ENCODE peak calls at places on chromosomes 5 and 9, in five cellular contexts. P is adrenal gland, J is A549, Z is heart left ventricle, O is gastrocnemius medialis. Q is an unnamed sample.

GRCh38 chr5:81425569-81425968 is 31.6 kb upstream of the ACOT12 start:
- DNase-seq in P (no peak), J (peak), Z (no peak), O (no peak), Q (peak)

GRCh38 chr5:122162100-122162499 is 32.8 kb downstream of the ZNF474 start:
- DNase-seq in P (no peak), J (no peak), Z (no peak), O (no peak), Q (no peak)

GRCh38 chr5:115097236-115097635 is 72.5 kb downstream of the TRIM36 start:
- DNase-seq in P (no peak), J (no peak), Z (no peak), O (no peak), Q (no peak)

GRCh38 chr5:80934751-80935150 is 25.4 kb upstream of the RASGRF2 start:
- DNase-seq in P (no peak), J (no peak), Z (no peak), O (no peak), Q (no peak)

GRCh38 chr9:137722481-137722880 is 103.7 kb downstream of the EHMT1 start:
- DNase-seq in P (no peak), J (no peak), Z (no peak), O (no peak), Q (no peak)

GRCh38 chr9:127450170-127450830 is 906 bp downstream of the RPL12 start:
- DNase-seq in P (peak), J (no peak), Z (no peak), O (no peak), Q (no peak)

GRCh38 chr5:81834021-81834660 is 83.2 kb upstream of the SSBP2 start:
- DNase-seq in P (no peak), J (no peak), Z (no peak), O (no peak), Q (no peak)

GRCh38 chr5:16589658-16590057 is 27.1 kb downstream of the RETREG1 start:
- DNase-seq in P (no peak), J (no peak), Z (no peak), O (no peak), Q (no peak)

GRCh38 chr5:107270561-107270960 is 400.2 kb downstream of the EFNA5 start:
- DNase-seq in P (no peak), J (no peak), Z (no peak), O (no peak), Q (no peak)

DNA sequence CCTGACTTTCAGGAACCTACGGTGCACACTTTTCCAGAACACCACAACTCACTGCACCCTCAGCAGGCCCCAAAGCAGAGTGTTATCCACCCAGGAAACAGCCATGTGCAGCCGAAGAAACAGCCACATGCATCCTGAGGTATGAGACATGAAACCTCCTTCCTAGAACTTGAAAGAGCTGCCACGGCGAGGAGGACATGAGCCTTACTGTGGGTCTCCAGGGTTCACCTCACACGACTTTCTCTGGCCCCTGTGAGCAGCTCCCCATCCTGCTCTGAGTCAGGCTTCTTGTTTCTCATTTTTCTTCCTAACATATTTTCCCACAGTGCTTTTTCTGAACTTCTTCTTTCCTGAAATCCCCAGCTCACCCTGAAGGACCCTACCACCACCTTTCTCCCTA is 33.8 kb upstream of the ADRB2 start:
- DNase-seq in P (no peak), J (no peak), Z (no peak), O (no peak), Q (no peak)
- TF ChIP-seq CTCF in P (no peak), J (no peak), Z (no peak), O (no peak), Q (no peak)

DNA sequence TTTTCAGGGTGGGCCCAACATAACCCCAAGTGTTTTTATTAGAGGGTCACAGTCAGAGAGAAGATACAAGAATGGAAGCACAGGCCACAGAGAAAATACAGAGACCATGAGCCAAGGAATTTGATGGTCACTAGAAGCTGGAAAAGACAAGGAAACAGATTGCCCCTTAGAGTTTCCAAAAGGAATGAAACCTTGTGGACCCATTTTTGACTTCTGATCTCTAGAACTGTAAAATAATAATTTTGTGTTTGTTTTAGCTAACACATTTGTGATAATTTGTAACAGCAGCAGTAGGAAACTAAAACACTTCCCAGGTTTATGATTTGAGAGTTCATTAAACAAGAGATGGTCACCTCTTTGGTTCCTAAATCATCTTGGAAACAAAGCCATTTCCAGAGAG is 21.8 kb downstream of the CDKN2A start:
- DNase-seq in P (no peak), J (no peak), Z (no peak), O (no peak), Q (no peak)
- H3K4me3 ChIP-seq in P (no peak), J (no peak), Z (no peak), O (no peak), Q (no peak)

DNA sequence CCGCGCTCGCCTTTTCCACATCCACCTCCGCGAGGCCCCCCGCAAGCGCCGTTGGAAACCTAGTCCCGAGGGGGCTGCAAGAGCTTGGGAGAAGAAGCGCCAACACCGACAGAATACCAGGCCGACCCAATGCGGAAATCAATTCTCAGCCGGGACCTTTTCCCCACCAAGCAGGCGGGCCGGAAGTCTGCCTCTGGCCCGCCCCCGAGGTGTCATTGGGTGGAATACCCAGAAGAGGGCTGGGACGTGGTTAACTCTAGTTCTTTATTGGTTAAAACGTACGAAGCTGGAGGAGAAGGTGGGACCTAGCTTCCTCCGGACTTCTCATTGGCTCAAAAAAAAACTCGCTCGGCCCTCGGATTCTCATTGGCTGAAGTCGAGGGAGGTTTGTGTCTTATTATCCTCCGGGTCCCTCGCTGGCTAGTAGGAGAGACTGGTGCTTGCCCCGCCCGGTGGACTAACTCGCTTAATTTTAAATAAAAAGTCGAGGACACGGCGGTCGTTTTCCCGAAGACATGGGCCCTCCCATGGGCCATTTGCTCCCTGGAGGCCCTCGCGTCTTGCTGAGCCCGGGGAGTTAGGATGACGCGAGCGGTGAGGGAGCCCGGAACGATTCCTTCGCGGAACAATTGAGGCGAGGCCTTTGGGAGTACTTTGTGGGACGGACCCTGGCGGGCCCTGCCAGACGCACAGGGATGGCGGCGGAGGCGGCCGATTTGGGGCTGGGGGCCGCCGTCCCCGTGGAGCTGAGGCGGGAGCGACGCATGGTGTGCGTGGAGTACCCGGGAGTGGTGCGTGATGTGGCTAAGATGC is at the start of gene GTF3C5:
- DNase-seq in P (peak), J (peak), Z (peak), O (peak), Q (peak)
- TF ChIP-seq CTCF in P (peak), J (no peak), Z (no peak), O (no peak), Q (no peak)

DNA sequence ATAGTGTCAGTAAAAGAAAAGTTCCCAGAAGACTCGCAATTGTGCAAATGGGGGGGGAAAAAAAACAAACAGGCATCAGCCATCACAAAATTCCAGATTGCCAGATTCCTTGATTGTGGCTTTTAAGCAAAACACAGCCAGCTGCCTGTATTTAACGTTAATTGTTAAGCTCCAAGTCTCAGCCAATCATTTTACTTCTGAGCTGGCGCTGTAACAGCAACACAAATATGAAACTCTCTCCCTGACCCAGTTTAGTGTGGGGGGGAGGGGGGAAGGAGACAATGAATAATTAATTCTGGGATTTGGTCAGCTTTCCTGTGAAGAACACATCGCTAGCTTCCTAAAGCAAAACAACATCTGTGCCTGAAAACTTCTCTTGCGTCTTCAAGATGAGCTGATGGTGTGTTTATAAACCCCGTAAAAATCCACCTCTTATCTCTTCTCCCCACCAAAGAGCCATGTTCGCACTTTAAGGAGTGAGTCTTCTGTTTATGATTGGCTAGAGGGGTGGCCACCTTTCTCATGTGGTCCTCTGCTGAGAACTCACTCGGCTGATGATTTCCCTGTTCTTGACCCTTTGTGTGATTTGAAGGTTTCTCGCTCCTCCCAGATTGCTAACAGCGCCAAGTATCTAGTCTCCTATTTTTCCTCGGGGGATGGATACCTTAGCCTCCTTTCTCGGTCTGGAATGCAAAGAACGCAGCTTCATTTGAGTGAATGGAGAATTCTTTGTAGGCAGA is 160.2 kb upstream of the DAPK1 start:
- DNase-seq in P (no peak), J (peak), Z (no peak), O (no peak), Q (no peak)
- H3K4me3 ChIP-seq in P (no peak), J (peak), Z (peak), O (peak), Q (peak)

GRCh38 chr5:10030219-10030831 is 219.4 kb downstream of the ATPSCKMT start:
- DNase-seq in P (no peak), J (no peak), Z (no peak), O (no peak), Q (no peak)
- TF ChIP-seq CTCF in P (no peak), J (no peak), Z (no peak), O (no peak), Q (peak)

DNA sequence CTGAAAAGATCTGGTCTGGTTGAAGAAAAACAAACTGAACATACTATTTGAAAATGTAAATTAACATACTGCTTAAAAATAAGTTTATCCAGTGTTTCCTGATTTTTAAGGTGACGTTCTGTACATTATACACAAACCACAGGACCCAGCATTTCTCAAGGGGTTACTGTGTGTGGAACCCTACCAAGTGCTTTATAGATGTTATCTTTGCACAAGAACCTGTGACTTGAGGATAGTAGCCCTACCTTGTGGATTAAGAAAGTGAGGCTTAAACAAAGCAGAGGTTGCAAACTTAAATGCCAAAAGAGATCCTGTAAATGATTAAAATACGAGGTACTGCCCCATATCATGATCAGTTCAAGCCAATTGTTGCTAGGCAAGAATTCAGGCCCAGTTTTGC is 4.7 kb downstream of the KLF9 start:
- DNase-seq in P (no peak), J (no peak), Z (no peak), O (no peak), Q (no peak)
- H3K4me3 ChIP-seq in P (no peak), J (no peak), Z (peak), O (peak), Q (peak)